ENCODE peak calls at places on chromosomes 16 and 17, in four cellular contexts. One of them, this sample, is unnamed.
A peak's percentile ranks its signal among the peaks of the same experiment; 100 is the strongest.

GRCh38 chr17:2814049-2814448 is 17.8 kb downstream of the RAP1GAP2 start:
- DNase-seq in lower leg skin: no peak
- DNase-seq in GM10248: no peak
- DNase-seq in activated CD4-positive, alpha-beta T cell treated with anti-CD3 and anti-CD28 coated beads, Interleukin-2, amount 50 U/mL, for 1 hour: no peak
- DNase-seq in this sample: no peak

GRCh38 chr17:63693411-63694113 is 6.4 kb downstream of the LIMD2 start:
- DNase-seq in lower leg skin: no peak
- DNase-seq in GM10248: no peak
- DNase-seq in activated CD4-positive, alpha-beta T cell treated with anti-CD3 and anti-CD28 coated beads, Interleukin-2, amount 50 U/mL, for 1 hour: no peak
- DNase-seq in this sample: no peak

GRCh38 chr16:86712158-86713009 is 134.0 kb downstream of the FOXL1 start:
- DNase-seq in lower leg skin: no peak
- DNase-seq in GM10248: no peak
- DNase-seq in activated CD4-positive, alpha-beta T cell treated with anti-CD3 and anti-CD28 coated beads, Interleukin-2, amount 50 U/mL, for 1 hour: no peak
- DNase-seq in this sample: no peak

GRCh38 chr16:58044266-58045019 is 18.9 kb downstream of the MMP15 start:
- DNase-seq in lower leg skin: no peak
- DNase-seq in GM10248: no peak
- DNase-seq in activated CD4-positive, alpha-beta T cell treated with anti-CD3 and anti-CD28 coated beads, Interleukin-2, amount 50 U/mL, for 1 hour: no peak
- DNase-seq in this sample: no peak

GRCh38 chr16:64983983-64984382 is 137.9 kb downstream of the CDH11 start:
- DNase-seq in lower leg skin: no peak
- DNase-seq in GM10248: no peak
- DNase-seq in activated CD4-positive, alpha-beta T cell treated with anti-CD3 and anti-CD28 coated beads, Interleukin-2, amount 50 U/mL, for 1 hour: no peak
- DNase-seq in this sample: peak; percentile 67

GRCh38 chr17:50837980-50838954 is 2.9 kb downstream of the WFIKKN2 start:
- DNase-seq in lower leg skin: peak; percentile 72
- DNase-seq in GM10248: no peak
- DNase-seq in activated CD4-positive, alpha-beta T cell treated with anti-CD3 and anti-CD28 coated beads, Interleukin-2, amount 50 U/mL, for 1 hour: no peak
- DNase-seq in this sample: no peak

GRCh38 chr16:46582313-46582712 is 38.9 kb downstream of the SHCBP1 start:
- DNase-seq in lower leg skin: no peak
- DNase-seq in GM10248: no peak
- DNase-seq in activated CD4-positive, alpha-beta T cell treated with anti-CD3 and anti-CD28 coated beads, Interleukin-2, amount 50 U/mL, for 1 hour: no peak
- DNase-seq in this sample: no peak

GRCh38 chr16:85986931-85987749 is 88.2 kb downstream of the IRF8 start:
- DNase-seq in lower leg skin: peak; percentile 69
- DNase-seq in GM10248: peak; percentile 80
- DNase-seq in activated CD4-positive, alpha-beta T cell treated with anti-CD3 and anti-CD28 coated beads, Interleukin-2, amount 50 U/mL, for 1 hour: peak; percentile 37
- DNase-seq in this sample: no peak

GRCh38 chr16:69772560-69773254 is 10.6 kb downstream of the WWP2 start:
- DNase-seq in lower leg skin: no peak
- DNase-seq in GM10248: no peak
- DNase-seq in activated CD4-positive, alpha-beta T cell treated with anti-CD3 and anti-CD28 coated beads, Interleukin-2, amount 50 U/mL, for 1 hour: no peak
- DNase-seq in this sample: no peak

GRCh38 chr16:70743791-70744190 is 57.2 kb downstream of the VAC14 start:
- DNase-seq in lower leg skin: no peak
- DNase-seq in GM10248: no peak
- DNase-seq in activated CD4-positive, alpha-beta T cell treated with anti-CD3 and anti-CD28 coated beads, Interleukin-2, amount 50 U/mL, for 1 hour: no peak
- DNase-seq in this sample: no peak

GRCh38 chr17:32863559-32863958 is 13.4 kb downstream of the MYO1D start:
- DNase-seq in lower leg skin: no peak
- DNase-seq in GM10248: no peak
- DNase-seq in activated CD4-positive, alpha-beta T cell treated with anti-CD3 and anti-CD28 coated beads, Interleukin-2, amount 50 U/mL, for 1 hour: no peak
- DNase-seq in this sample: no peak

GRCh38 chr17:65587602-65588193 is 26.2 kb upstream of the AXIN2 start:
- DNase-seq in lower leg skin: no peak
- DNase-seq in GM10248: no peak
- DNase-seq in activated CD4-positive, alpha-beta T cell treated with anti-CD3 and anti-CD28 coated beads, Interleukin-2, amount 50 U/mL, for 1 hour: no peak
- DNase-seq in this sample: no peak

GRCh38 chr16:1088295-1089170 is 7.5 kb downstream of the C1QTNF8 start:
- DNase-seq in lower leg skin: no peak
- DNase-seq in GM10248: no peak
- DNase-seq in activated CD4-positive, alpha-beta T cell treated with anti-CD3 and anti-CD28 coated beads, Interleukin-2, amount 50 U/mL, for 1 hour: no peak
- DNase-seq in this sample: no peak

GRCh38 chr17:9443811-9444210 is 131.8 kb downstream of the STX8 start:
- DNase-seq in lower leg skin: no peak
- DNase-seq in GM10248: no peak
- DNase-seq in activated CD4-positive, alpha-beta T cell treated with anti-CD3 and anti-CD28 coated beads, Interleukin-2, amount 50 U/mL, for 1 hour: no peak
- DNase-seq in this sample: no peak

GRCh38 chr17:31549121-31549524 is 157.6 kb downstream of the RAB11FIP4 start:
- DNase-seq in lower leg skin: no peak
- DNase-seq in GM10248: peak; percentile 40
- DNase-seq in activated CD4-positive, alpha-beta T cell treated with anti-CD3 and anti-CD28 coated beads, Interleukin-2, amount 50 U/mL, for 1 hour: no peak
- DNase-seq in this sample: no peak

GRCh38 chr17:44069974-44070454 is 521 bp upstream of the G6PC3 start:
- DNase-seq in lower leg skin: no peak
- DNase-seq in GM10248: no peak
- DNase-seq in activated CD4-positive, alpha-beta T cell treated with anti-CD3 and anti-CD28 coated beads, Interleukin-2, amount 50 U/mL, for 1 hour: no peak
- DNase-seq in this sample: peak; percentile 48

GRCh38 chr17:55540414-55541091 is 29.3 kb upstream of the SMIM36 start:
- DNase-seq in lower leg skin: no peak
- DNase-seq in GM10248: no peak
- DNase-seq in activated CD4-positive, alpha-beta T cell treated with anti-CD3 and anti-CD28 coated beads, Interleukin-2, amount 50 U/mL, for 1 hour: no peak
- DNase-seq in this sample: peak; percentile 38

GRCh38 chr16:67268136-67268579 is 11.2 kb upstream of the PLEKHG4 start:
- DNase-seq in lower leg skin: no peak
- DNase-seq in GM10248: no peak
- DNase-seq in activated CD4-positive, alpha-beta T cell treated with anti-CD3 and anti-CD28 coated beads, Interleukin-2, amount 50 U/mL, for 1 hour: no peak
- DNase-seq in this sample: peak; percentile 89

GRCh38 chr16:82755570-82756282 is 129.0 kb downstream of the CDH13 start:
- DNase-seq in lower leg skin: no peak
- DNase-seq in GM10248: no peak
- DNase-seq in activated CD4-positive, alpha-beta T cell treated with anti-CD3 and anti-CD28 coated beads, Interleukin-2, amount 50 U/mL, for 1 hour: no peak
- DNase-seq in this sample: no peak

GRCh38 chr17:80413771-80414507 is 1.0 kb upstream of the ENDOV start:
- DNase-seq in lower leg skin: no peak
- DNase-seq in GM10248: peak; percentile 13
- DNase-seq in activated CD4-positive, alpha-beta T cell treated with anti-CD3 and anti-CD28 coated beads, Interleukin-2, amount 50 U/mL, for 1 hour: no peak
- DNase-seq in this sample: no peak

GRCh38 chr17:82941021-82942001 is 101.5 kb upstream of the ZNF750 start:
- DNase-seq in lower leg skin: peak; percentile 80
- DNase-seq in GM10248: no peak
- DNase-seq in activated CD4-positive, alpha-beta T cell treated with anti-CD3 and anti-CD28 coated beads, Interleukin-2, amount 50 U/mL, for 1 hour: no peak
- DNase-seq in this sample: no peak

GRCh38 chr16:88878356-88878755 is 11.9 kb upstream of the PABPN1L start:
- DNase-seq in lower leg skin: no peak
- DNase-seq in GM10248: no peak
- DNase-seq in activated CD4-positive, alpha-beta T cell treated with anti-CD3 and anti-CD28 coated beads, Interleukin-2, amount 50 U/mL, for 1 hour: no peak
- DNase-seq in this sample: no peak

GRCh38 chr17:6541886-6542285 is 14.5 kb downstream of the PITPNM3 start:
- DNase-seq in lower leg skin: peak; percentile 60
- DNase-seq in GM10248: no peak
- DNase-seq in activated CD4-positive, alpha-beta T cell treated with anti-CD3 and anti-CD28 coated beads, Interleukin-2, amount 50 U/mL, for 1 hour: no peak
- DNase-seq in this sample: no peak

GRCh38 chr17:8148560-8148959 is 3.6 kb downstream of the PER1 start:
- DNase-seq in lower leg skin: no peak
- DNase-seq in GM10248: no peak
- DNase-seq in activated CD4-positive, alpha-beta T cell treated with anti-CD3 and anti-CD28 coated beads, Interleukin-2, amount 50 U/mL, for 1 hour: no peak
- DNase-seq in this sample: no peak

GRCh38 chr16:47132310-47132709 is 11.4 kb downstream of the NETO2 start:
- DNase-seq in lower leg skin: no peak
- DNase-seq in GM10248: no peak
- DNase-seq in activated CD4-positive, alpha-beta T cell treated with anti-CD3 and anti-CD28 coated beads, Interleukin-2, amount 50 U/mL, for 1 hour: no peak
- DNase-seq in this sample: no peak

GRCh38 chr16:72311426-72311825 is 139.5 kb upstream of the PMFBP1 start:
- DNase-seq in lower leg skin: no peak
- DNase-seq in GM10248: no peak
- DNase-seq in activated CD4-positive, alpha-beta T cell treated with anti-CD3 and anti-CD28 coated beads, Interleukin-2, amount 50 U/mL, for 1 hour: no peak
- DNase-seq in this sample: peak; percentile 27

GRCh38 chr16:64892843-64893242 is 229.0 kb downstream of the CDH11 start:
- DNase-seq in lower leg skin: no peak
- DNase-seq in GM10248: no peak
- DNase-seq in activated CD4-positive, alpha-beta T cell treated with anti-CD3 and anti-CD28 coated beads, Interleukin-2, amount 50 U/mL, for 1 hour: no peak
- DNase-seq in this sample: peak; percentile 85

GRCh38 chr17:79785900-79786810 is 8.2 kb downstream of the CBX2 start:
- DNase-seq in lower leg skin: no peak
- DNase-seq in GM10248: no peak
- DNase-seq in activated CD4-positive, alpha-beta T cell treated with anti-CD3 and anti-CD28 coated beads, Interleukin-2, amount 50 U/mL, for 1 hour: no peak
- DNase-seq in this sample: no peak

GRCh38 chr16:2473425-2473926 is 1.5 kb upstream of the TBC1D24 start:
- DNase-seq in lower leg skin: no peak
- DNase-seq in GM10248: no peak
- DNase-seq in activated CD4-positive, alpha-beta T cell treated with anti-CD3 and anti-CD28 coated beads, Interleukin-2, amount 50 U/mL, for 1 hour: peak; percentile 25
- DNase-seq in this sample: no peak

GRCh38 chr16:12489362-12489761 is 314.3 kb downstream of the CPPED1 start:
- DNase-seq in lower leg skin: peak; percentile 70
- DNase-seq in GM10248: no peak
- DNase-seq in activated CD4-positive, alpha-beta T cell treated with anti-CD3 and anti-CD28 coated beads, Interleukin-2, amount 50 U/mL, for 1 hour: no peak
- DNase-seq in this sample: no peak

GRCh38 chr17:33968350-33969044 is 286.6 kb upstream of the CCL2 start:
- DNase-seq in lower leg skin: no peak
- DNase-seq in GM10248: peak; percentile 56
- DNase-seq in activated CD4-positive, alpha-beta T cell treated with anti-CD3 and anti-CD28 coated beads, Interleukin-2, amount 50 U/mL, for 1 hour: no peak
- DNase-seq in this sample: no peak

GRCh38 chr16:80081851-80082250 is 458.9 kb upstream of the DYNLRB2 start:
- DNase-seq in lower leg skin: no peak
- DNase-seq in GM10248: no peak
- DNase-seq in activated CD4-positive, alpha-beta T cell treated with anti-CD3 and anti-CD28 coated beads, Interleukin-2, amount 50 U/mL, for 1 hour: no peak
- DNase-seq in this sample: no peak

GRCh38 chr17:74385201-74385600 is 17.9 kb downstream of the GPR142 start:
- DNase-seq in lower leg skin: no peak
- DNase-seq in GM10248: no peak
- DNase-seq in activated CD4-positive, alpha-beta T cell treated with anti-CD3 and anti-CD28 coated beads, Interleukin-2, amount 50 U/mL, for 1 hour: no peak
- DNase-seq in this sample: no peak

GRCh38 chr17:72677108-72677507 is 415.4 kb downstream of the SLC39A11 start:
- DNase-seq in lower leg skin: no peak
- DNase-seq in GM10248: no peak
- DNase-seq in activated CD4-positive, alpha-beta T cell treated with anti-CD3 and anti-CD28 coated beads, Interleukin-2, amount 50 U/mL, for 1 hour: no peak
- DNase-seq in this sample: no peak

GRCh38 chr16:86752582-86753175 is 174.3 kb downstream of the FOXL1 start:
- DNase-seq in lower leg skin: no peak
- DNase-seq in GM10248: no peak
- DNase-seq in activated CD4-positive, alpha-beta T cell treated with anti-CD3 and anti-CD28 coated beads, Interleukin-2, amount 50 U/mL, for 1 hour: no peak
- DNase-seq in this sample: no peak

GRCh38 chr16:10501016-10501607 is 79.3 kb downstream of the EMP2 start:
- DNase-seq in lower leg skin: no peak
- DNase-seq in GM10248: no peak
- DNase-seq in activated CD4-positive, alpha-beta T cell treated with anti-CD3 and anti-CD28 coated beads, Interleukin-2, amount 50 U/mL, for 1 hour: no peak
- DNase-seq in this sample: no peak

GRCh38 chr16:68839831-68840230 is 3.5 kb upstream of the TANGO6 start:
- DNase-seq in lower leg skin: peak; percentile 77
- DNase-seq in GM10248: no peak
- DNase-seq in activated CD4-positive, alpha-beta T cell treated with anti-CD3 and anti-CD28 coated beads, Interleukin-2, amount 50 U/mL, for 1 hour: no peak
- DNase-seq in this sample: no peak

GRCh38 chr16:88358033-88358481 is 24.7 kb upstream of the ZNF469 start:
- DNase-seq in lower leg skin: no peak
- DNase-seq in GM10248: no peak
- DNase-seq in activated CD4-positive, alpha-beta T cell treated with anti-CD3 and anti-CD28 coated beads, Interleukin-2, amount 50 U/mL, for 1 hour: no peak
- DNase-seq in this sample: no peak

GRCh38 chr16:4214215-4214621 is 27.7 kb downstream of the SRL start:
- DNase-seq in lower leg skin: no peak
- DNase-seq in GM10248: no peak
- DNase-seq in activated CD4-positive, alpha-beta T cell treated with anti-CD3 and anti-CD28 coated beads, Interleukin-2, amount 50 U/mL, for 1 hour: no peak
- DNase-seq in this sample: peak; percentile 87

This sample was measured in HFFc6.